ENCODE peak calls at places on chromosome 21, in eight cellular contexts. B is activated T-helper 1 cell treated with Interleukin-2 at 50 U/mL for 16 hours; N is T-helper 1 cell; I is EL; Y is NCI-H1694 treated with DMSO at 0.1 percent for 48 hours; M is endothelial cell; G is activated CD8-positive, alpha-beta memory T cell treated with anti-CD3 and anti-CD28 coated beads for 24 hours; D is left colon. S is an unnamed sample.

GRCh38 chr21:36156815-36157670 is at the start of gene DOP1B:
- DNase-seq in B (no peak), N (peak; percentile 21), I (peak; percentile 10), Y (peak; percentile 25), M (no peak), G (no peak), D (peak; percentile 60), S (peak; percentile 86)

GRCh38 chr21:36005018-36005417 is 55.3 kb downstream of the SETD4 start:
- DNase-seq in B (no peak), N (no peak), I (no peak), Y (no peak), M (no peak), G (no peak), D (peak; percentile 28), S (no peak)

GRCh38 chr21:16370176-16370575 is 640.4 kb downstream of the USP25 start:
- DNase-seq in B (no peak), N (no peak), I (no peak), Y (no peak), M (no peak), G (no peak), D (no peak), S (no peak)

GRCh38 chr21:27246741-27247140 is 279.9 kb upstream of the ADAMTS5 start:
- DNase-seq in B (no peak), N (no peak), I (peak; percentile 56), Y (no peak), M (no peak), G (no peak), D (no peak), S (no peak)

GRCh38 chr21:21383126-21383525 is 384.9 kb downstream of the NCAM2 start:
- DNase-seq in B (no peak), N (no peak), I (peak; percentile 22), Y (no peak), M (no peak), G (no peak), D (no peak), S (no peak)

GRCh38 chr21:42375141-42375905 is 9.0 kb upstream of the TFF1 start:
- DNase-seq in B (no peak), N (no peak), I (no peak), Y (no peak), M (no peak), G (no peak), D (peak; percentile 75), S (no peak)

GRCh38 chr21:29170935-29171334 is 40.5 kb downstream of the MAP3K7CL start:
- DNase-seq in B (no peak), N (no peak), I (no peak), Y (no peak), M (no peak), G (no peak), D (no peak), S (no peak)

GRCh38 chr21:21101911-21102310 is 103.7 kb downstream of the NCAM2 start:
- DNase-seq in B (no peak), N (no peak), I (peak; percentile 48), Y (no peak), M (peak; percentile 35), G (no peak), D (no peak), S (no peak)

GRCh38 chr21:41166947-41167346 is 1.0 kb upstream of the BACE2 start:
- DNase-seq in B (no peak), N (no peak), I (no peak), Y (no peak), M (no peak), G (no peak), D (no peak), S (no peak)

GRCh38 chr21:45542242-45542666 is at the start of gene SLC19A1:
- DNase-seq in B (peak; percentile 61), N (peak; percentile 54), I (peak; percentile 60), Y (no peak), M (peak; percentile 78), G (peak; percentile 91), D (peak; percentile 31), S (peak; percentile 90)

GRCh38 chr21:29943885-29944284 is 4.1 kb upstream of the GRIK1 start:
- DNase-seq in B (no peak), N (no peak), I (no peak), Y (no peak), M (peak; percentile 24), G (no peak), D (no peak), S (no peak)

GRCh38 chr21:26776320-26777021 is 68.7 kb downstream of the ADAMTS1 start:
- DNase-seq in B (no peak), N (no peak), I (peak; percentile 85), Y (no peak), M (no peak), G (no peak), D (no peak), S (no peak)

GRCh38 chr21:34520769-34521508 is 8.9 kb upstream of the KCNE1 start:
- DNase-seq in B (no peak), N (no peak), I (no peak), Y (no peak), M (no peak), G (no peak), D (no peak), S (no peak)

GRCh38 chr21:33686386-33686785 is 44.1 kb downstream of the ITSN1 start:
- DNase-seq in B (no peak), N (no peak), I (no peak), Y (no peak), M (no peak), G (no peak), D (no peak), S (no peak)

GRCh38 chr21:31873696-31874599 is 1.1 kb downstream of the HUNK start:
- DNase-seq in B (no peak), N (peak; percentile 7), I (peak; percentile 3), Y (peak; percentile 25), M (peak; percentile 84), G (peak; percentile 80), D (peak; percentile 48), S (peak; percentile 90)

GRCh38 chr21:39052718-39053117 is 130.5 kb downstream of the PSMG1 start:
- DNase-seq in B (no peak), N (no peak), I (no peak), Y (no peak), M (no peak), G (no peak), D (no peak), S (no peak)

GRCh38 chr21:34888569-34889286 is 160.4 kb downstream of the RUNX1 start:
- DNase-seq in B (peak; percentile 55), N (peak; percentile 63), I (peak; percentile 97), Y (peak; percentile 93), M (peak; percentile 86), G (peak; percentile 92), D (peak; percentile 94), S (peak; percentile 96)

GRCh38 chr21:30718239-30718909 is at the start of gene KRTAP21-3:
- DNase-seq in B (no peak), N (no peak), I (no peak), Y (no peak), M (no peak), G (no peak), D (no peak), S (no peak)

GRCh38 chr21:42066521-42066920 is 4.6 kb upstream of the UMODL1 start:
- DNase-seq in B (no peak), N (no peak), I (no peak), Y (no peak), M (no peak), G (no peak), D (no peak), S (no peak)

GRCh38 chr21:44529011-44529421 is 11.0 kb downstream of the KRTAP10-1 start:
- DNase-seq in B (no peak), N (no peak), I (no peak), Y (no peak), M (no peak), G (no peak), D (no peak), S (no peak)

GRCh38 chr21:33114276-33114675 is 44.3 kb downstream of the OLIG1 start:
- DNase-seq in B (no peak), N (no peak), I (no peak), Y (no peak), M (no peak), G (no peak), D (no peak), S (no peak)

GRCh38 chr21:34974162-34974981 is 74.7 kb downstream of the RUNX1 start:
- DNase-seq in B (peak; percentile 17), N (peak; percentile 23), I (no peak), Y (no peak), M (no peak), G (peak; percentile 83), D (no peak), S (no peak)